ENCODE peak calls at places on chromosomes 6 and 20, in seven cellular contexts. A is nephron progenitor cell, I is WTC11, U is neural crest cell, C is NB4, J is cardiac muscle cell, E is PC-3. D is an unnamed sample.

GRCh38 chr20:47559141-47559540 is 57.5 kb downstream of the NCOA3 start:
- DNase-seq in U (no peak), I (no peak), A (no peak), J (no peak), E (no peak), C (no peak), D (no peak)

GRCh38 chr6:20246107-20246506 is 33.8 kb upstream of the MBOAT1 start:
- DNase-seq in J (no peak), C (no peak), U (no peak), I (no peak), E (no peak), A (no peak), D (no peak)

GRCh38 chr6:78629154-78629721 is 238.1 kb upstream of the IRAK1BP1 start:
- DNase-seq in A (no peak), E (no peak), I (peak; percentile 56), J (no peak), C (no peak), U (no peak), D (no peak)

GRCh38 chr6:157220485-157220884 is 102.8 kb downstream of the TMEM242 start:
- DNase-seq in E (no peak), A (no peak), I (no peak), J (no peak), C (no peak), U (no peak), D (no peak)

GRCh38 chr6:167953551-167953950 is 43.9 kb upstream of the KIF25 start:
- DNase-seq in C (no peak), U (no peak), E (no peak), I (no peak), A (no peak), J (no peak), D (no peak)

GRCh38 chr6:110878751-110879539 is 4.4 kb downstream of the AMD1 start:
- DNase-seq in U (peak; percentile 17), I (peak; percentile 48), C (peak; percentile 64), A (peak; percentile 42), E (peak; percentile 32), J (peak; percentile 45), D (no peak)

GRCh38 chr6:161918154-161918553 is 644.3 kb upstream of the AGPAT4 start:
- DNase-seq in J (no peak), U (no peak), C (no peak), I (no peak), E (peak; percentile 57), A (no peak), D (no peak)

GRCh38 chr6:135267085-135267484 is 86.0 kb downstream of the MYB start:
- DNase-seq in E (no peak), I (no peak), C (peak; percentile 34), A (no peak), J (no peak), U (no peak), D (no peak)

GRCh38 chr6:40877362-40877761 is 161.7 kb downstream of the UNC5CL start:
- DNase-seq in I (no peak), C (no peak), J (no peak), E (peak; percentile 34), A (no peak), U (no peak), D (no peak)

GRCh38 chr6:40876336-40876735 is 162.7 kb downstream of the UNC5CL start:
- DNase-seq in A (no peak), J (no peak), I (no peak), C (no peak), E (no peak), U (no peak), D (no peak)

GRCh38 chr6:40879169-40879568 is 159.9 kb downstream of the UNC5CL start:
- DNase-seq in E (no peak), I (no peak), U (no peak), J (no peak), A (no peak), C (no peak), D (no peak)

GRCh38 chr6:40874495-40874894 is 164.5 kb downstream of the UNC5CL start:
- DNase-seq in E (no peak), C (peak; percentile 33), J (peak; percentile 30), A (no peak), I (peak; percentile 59), U (no peak), D (no peak)
- TF ChIP-seq CTCF in E (peak; percentile 30), C (peak; percentile 26), J (no peak), A (no peak), I (no peak), U (peak; percentile 23), D (no peak)

DNA sequence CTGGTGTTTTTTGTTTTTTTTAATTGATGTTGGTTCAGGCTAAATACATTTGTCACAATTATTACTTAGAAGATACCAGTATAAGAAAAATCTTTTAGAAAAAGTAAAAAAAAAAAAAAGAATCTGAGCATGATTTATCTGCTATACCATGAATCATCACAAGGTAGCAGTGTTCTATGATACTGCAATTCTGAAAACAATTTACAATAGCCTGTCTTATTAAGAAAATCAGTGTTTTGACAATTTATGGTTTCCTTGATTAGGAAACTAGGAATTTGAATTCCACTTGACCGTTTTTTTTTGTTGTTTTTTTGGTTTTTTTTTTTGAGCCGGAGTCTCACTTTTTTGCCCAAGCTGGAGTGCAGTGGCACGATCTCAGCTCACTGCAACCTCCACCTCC is 9.3 kb upstream of the MAK start:
- DNase-seq in E (peak; percentile 29), U (no peak), J (no peak), I (no peak), C (peak; percentile 29), A (no peak), D (no peak)
- TF ChIP-seq CTCF in E (peak; percentile 57), U (peak; percentile 59), J (peak; percentile 27), I (no peak), C (peak; percentile 14), A (peak; percentile 8), D (no peak)

GRCh38 chr20:40675599-40676221 is 13.3 kb downstream of the MAFB start:
- DNase-seq in I (no peak), E (no peak), A (no peak), U (no peak), J (no peak), C (no peak), D (no peak)

GRCh38 chr20:40676466-40676865 is 12.6 kb downstream of the MAFB start:
- DNase-seq in C (no peak), U (no peak), I (no peak), J (no peak), A (no peak), E (no peak), D (no peak)

GRCh38 chr20:40672095-40672494 is 16.9 kb downstream of the MAFB start:
- DNase-seq in I (no peak), E (no peak), A (no peak), U (no peak), J (no peak), C (no peak), D (no peak)

GRCh38 chr20:40670251-40670650 is 18.8 kb downstream of the MAFB start:
- DNase-seq in U (no peak), E (no peak), I (no peak), A (no peak), J (no peak), C (no peak), D (no peak)

GRCh38 chr20:40673442-40673841 is 15.6 kb downstream of the MAFB start:
- DNase-seq in A (no peak), U (no peak), J (no peak), I (no peak), C (no peak), E (peak; percentile 12), D (no peak)
- TF ChIP-seq CTCF in A (no peak), U (no peak), J (no peak), I (no peak), C (no peak), E (no peak), D (no peak)

DNA sequence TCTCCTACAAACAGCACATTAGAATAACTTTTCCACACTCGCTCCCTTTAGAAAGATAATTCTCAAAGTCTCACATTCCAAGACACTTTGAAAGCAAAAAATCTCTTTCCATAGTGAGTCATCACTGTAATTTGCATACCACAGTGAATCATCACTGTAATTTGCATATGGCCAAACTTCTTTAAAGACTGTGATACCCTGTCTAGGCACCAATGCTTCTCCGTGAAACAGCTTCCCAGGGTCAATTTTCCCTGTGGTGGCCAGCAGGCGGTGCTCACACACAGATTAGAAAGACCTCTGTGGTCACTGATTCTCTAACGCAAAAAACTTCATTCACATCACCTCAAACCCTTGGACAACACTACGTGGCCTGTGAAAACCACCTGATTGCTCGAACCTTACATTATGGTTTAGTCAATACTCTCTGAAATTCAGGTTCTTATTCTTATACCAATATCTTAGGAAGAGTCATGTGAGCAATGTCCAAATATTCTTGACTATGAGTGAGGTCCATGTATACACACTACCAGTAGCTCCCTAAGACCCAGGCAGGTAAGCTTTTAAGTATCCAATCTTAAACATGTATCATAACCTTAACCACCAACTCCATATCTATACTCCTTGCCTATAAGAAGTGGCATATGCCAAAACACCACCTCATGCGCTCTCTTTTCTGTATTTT is 78.5 kb upstream of the PHACTR1 start:
- DNase-seq in J (peak; percentile 64), A (peak; percentile 65), I (peak; percentile 79), C (peak; percentile 78), E (peak; percentile 80), U (peak; percentile 56), D (no peak)
- TF ChIP-seq CTCF in J (peak; percentile 88), A (peak; percentile 86), I (peak; percentile 89), C (peak; percentile 87), E (peak; percentile 91), U (peak; percentile 87), D (no peak)

DNA sequence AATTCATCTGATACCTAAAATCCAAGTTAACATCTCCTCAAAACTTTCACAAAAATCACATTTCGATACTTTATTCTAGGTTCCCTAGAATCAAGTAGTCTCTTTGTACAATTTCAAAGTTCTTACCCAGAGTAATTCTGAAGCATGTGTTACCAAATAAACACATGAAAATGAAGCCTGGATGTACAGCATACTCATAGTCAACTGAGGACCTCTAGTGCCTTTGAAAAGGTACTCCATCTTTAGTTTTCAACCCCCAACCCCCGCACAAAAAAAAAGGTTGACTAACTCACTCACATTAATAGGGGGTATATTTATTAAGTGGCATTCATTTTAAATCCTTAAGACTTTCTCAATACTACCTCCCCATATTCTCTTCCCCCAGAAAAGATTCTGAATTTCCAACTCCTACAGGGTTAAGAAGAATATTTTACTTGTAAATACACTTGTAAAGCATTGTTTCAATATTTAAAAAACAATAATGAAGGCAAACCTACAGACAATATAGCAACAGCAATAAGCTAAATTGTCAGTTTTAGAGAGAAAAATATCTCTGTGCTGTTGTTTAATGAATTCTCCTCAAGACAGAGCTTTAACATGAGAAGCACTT is 3.1 kb downstream of the PLN start:
- DNase-seq in C (peak; percentile 66), J (peak; percentile 64), A (no peak), U (no peak), I (no peak), E (peak; percentile 56), D (no peak)
- TF ChIP-seq CTCF in C (peak; percentile 47), J (peak; percentile 58), A (peak; percentile 51), U (peak; percentile 73), I (peak; percentile 42), E (peak; percentile 67), D (no peak)

GRCh38 chr20:25336561-25337422 is 53.8 kb downstream of the ABHD12 start:
- DNase-seq in U (no peak), E (peak; percentile 54), C (peak; percentile 37), J (peak; percentile 38), A (no peak), I (peak; percentile 53), D (no peak)
- TF ChIP-seq CTCF in U (peak; percentile 45), E (peak; percentile 74), C (peak; percentile 14), J (peak; percentile 59), A (no peak), I (no peak), D (no peak)

D was measured in activated B cell treated with CpG ODN at 0.5 μM for 24 hours.